ENCODE peak calls at places on chromosomes 2 and 18, in ten cellular contexts. W, D, B, U, H, S, M, Z, R and O are unnamed samples.

GRCh38 chr2:7753777-7754176 is 836.6 kb downstream of the RNF144A start:
- DNase-seq in W (no peak), D (no peak), B (no peak), U (no peak), H (no peak), S (no peak), M (no peak), Z (no peak), R (no peak), O (no peak)

GRCh38 chr2:200172944-200173481 is 133.5 kb upstream of the SPATS2L start:
- DNase-seq in W (no peak), D (no peak), B (peak), U (no peak), H (no peak), S (no peak), M (no peak), Z (no peak), R (no peak), O (no peak)

GRCh38 chr18:55265916-55266488 is 306.7 kb upstream of the CCDC68 start:
- DNase-seq in W (peak), D (no peak), B (peak), U (no peak), H (no peak), S (peak), M (no peak), Z (no peak), R (no peak), O (no peak)

GRCh38 chr18:58080516-58080915 is 36.5 kb downstream of the NEDD4L start:
- DNase-seq in W (no peak), D (no peak), B (no peak), U (no peak), H (no peak), S (peak), M (no peak), Z (no peak), R (no peak), O (no peak)

GRCh38 chr2:156841321-156841720 is 405.1 kb downstream of the GPD2 start:
- DNase-seq in W (no peak), D (no peak), B (no peak), U (no peak), H (no peak), S (no peak), M (no peak), Z (no peak), R (no peak), O (no peak)

GRCh38 chr2:135773917-135774316 is 32.3 kb downstream of the UBXN4 start:
- DNase-seq in W (peak), D (no peak), B (no peak), U (no peak), H (no peak), S (peak), M (no peak), Z (peak), R (no peak), O (no peak)

GRCh38 chr2:54589340-54590215 is 133.5 kb downstream of the SPTBN1 start:
- DNase-seq in W (peak), D (no peak), B (peak), U (peak), H (no peak), S (peak), M (no peak), Z (no peak), R (peak), O (no peak)

GRCh38 chr2:866009-866680 is 84.5 kb upstream of the SNTG2 start:
- DNase-seq in W (no peak), D (no peak), B (no peak), U (no peak), H (peak), S (no peak), M (no peak), Z (no peak), R (peak), O (no peak)

GRCh38 chr18:80159713-80160636 is 50.9 kb downstream of the ADNP2 start:
- DNase-seq in W (no peak), D (no peak), B (no peak), U (no peak), H (no peak), S (no peak), M (no peak), Z (no peak), R (no peak), O (no peak)

GRCh38 chr2:67456441-67456840 is 59.3 kb downstream of the ETAA1 start:
- DNase-seq in W (no peak), D (no peak), B (peak), U (no peak), H (no peak), S (no peak), M (no peak), Z (no peak), R (no peak), O (no peak)

GRCh38 chr2:88265352-88265960 is 95.3 kb downstream of the THNSL2 start:
- DNase-seq in W (peak), D (no peak), B (peak), U (no peak), H (no peak), S (peak), M (no peak), Z (peak), R (peak), O (no peak)

GRCh38 chr2:47037678-47038077 is 117.4 kb downstream of the STPG4 start:
- DNase-seq in W (no peak), D (no peak), B (peak), U (no peak), H (no peak), S (no peak), M (no peak), Z (no peak), R (no peak), O (no peak)

GRCh38 chr2:167832840-167833239 is 414.6 kb downstream of the STK39 start:
- DNase-seq in W (no peak), D (no peak), B (no peak), U (no peak), H (no peak), S (no peak), M (no peak), Z (no peak), R (no peak), O (no peak)

GRCh38 chr2:106996136-106996769 is 110.3 kb upstream of the ST6GAL2 start:
- DNase-seq in W (no peak), D (no peak), B (peak), U (no peak), H (no peak), S (no peak), M (no peak), Z (no peak), R (peak), O (no peak)

GRCh38 chr18:21242141-21243040 is at the start of gene GREB1L:
- DNase-seq in W (peak), D (peak), B (peak), U (peak), H (peak), S (peak), M (no peak), Z (peak), R (peak), O (peak)

GRCh38 chr2:239027431-239028252 is 179.8 kb downstream of the TWIST2 start:
- DNase-seq in W (no peak), D (peak), B (no peak), U (no peak), H (no peak), S (no peak), M (no peak), Z (no peak), R (no peak), O (no peak)

GRCh38 chr2:137467246-137467862 is 496.9 kb upstream of the HNMT start:
- DNase-seq in W (peak), D (no peak), B (peak), U (no peak), H (peak), S (peak), M (no peak), Z (peak), R (peak), O (peak)

GRCh38 chr2:197360744-197361156 is 50.2 kb upstream of the ANKRD44 start:
- DNase-seq in W (peak), D (no peak), B (no peak), U (no peak), H (no peak), S (peak), M (no peak), Z (no peak), R (no peak), O (no peak)

GRCh38 chr18:6734746-6735430 is 5.4 kb downstream of the ARHGAP28 start:
- DNase-seq in W (no peak), D (no peak), B (no peak), U (no peak), H (no peak), S (no peak), M (no peak), Z (no peak), R (no peak), O (no peak)

GRCh38 chr2:106053581-106053980 is 140.5 kb downstream of the UXS1 start:
- DNase-seq in W (no peak), D (no peak), B (no peak), U (no peak), H (no peak), S (no peak), M (no peak), Z (no peak), R (no peak), O (no peak)

GRCh38 chr18:74784791-74785190 is 187.1 kb downstream of the ZNF407 start:
- DNase-seq in W (no peak), D (no peak), B (no peak), U (no peak), H (no peak), S (no peak), M (no peak), Z (no peak), R (no peak), O (no peak)

GRCh38 chr2:149064365-149064841 is 25.9 kb downstream of the LYPD6B start:
- DNase-seq in W (no peak), D (peak), B (no peak), U (no peak), H (no peak), S (peak), M (no peak), Z (no peak), R (no peak), O (no peak)

GRCh38 chr2:68912732-68913131 is 40.0 kb downstream of the GKN2 start:
- DNase-seq in W (no peak), D (no peak), B (no peak), U (no peak), H (no peak), S (no peak), M (peak), Z (no peak), R (no peak), O (no peak)

GRCh38 chr2:143575340-143575739 is 446.1 kb downstream of the ARHGAP15 start:
- DNase-seq in W (peak), D (no peak), B (peak), U (no peak), H (peak), S (peak), M (no peak), Z (no peak), R (no peak), O (no peak)

GRCh38 chr18:37457337-37457736 is 108.3 kb downstream of the CELF4 start:
- DNase-seq in W (no peak), D (no peak), B (no peak), U (no peak), H (no peak), S (no peak), M (no peak), Z (no peak), R (no peak), O (no peak)

GRCh38 chr2:187486241-187486640 is 38.2 kb upstream of the CALCRL start:
- DNase-seq in W (no peak), D (no peak), B (no peak), U (no peak), H (no peak), S (no peak), M (no peak), Z (no peak), R (no peak), O (no peak)

GRCh38 chr2:127039387-127040031 is 67.4 kb downstream of the BIN1 start:
- DNase-seq in W (no peak), D (no peak), B (no peak), U (peak), H (no peak), S (no peak), M (no peak), Z (no peak), R (no peak), O (no peak)

GRCh38 chr2:75311993-75312392 is 112.7 kb upstream of the TACR1 start:
- DNase-seq in W (no peak), D (no peak), B (no peak), U (no peak), H (peak), S (no peak), M (no peak), Z (no peak), R (no peak), O (no peak)
- TF ChIP-seq CTCF in W (peak), D (no peak), B (peak), U (no peak), H (peak), S (no peak), M (no peak), Z (no peak), R (no peak), O (peak)

GRCh38 chr2:21411796-21412195 is 288.0 kb downstream of the TDRD15 start:
- DNase-seq in W (no peak), D (no peak), B (no peak), U (no peak), H (no peak), S (no peak), M (no peak), Z (no peak), R (no peak), O (no peak)

GRCh38 chr2:21418456-21418855 is 294.7 kb downstream of the TDRD15 start:
- DNase-seq in W (no peak), D (no peak), B (no peak), U (no peak), H (no peak), S (no peak), M (no peak), Z (no peak), R (no peak), O (no peak)

GRCh38 chr2:21415234-21415633 is 291.5 kb downstream of the TDRD15 start:
- DNase-seq in W (no peak), D (no peak), B (no peak), U (no peak), H (peak), S (no peak), M (no peak), Z (no peak), R (no peak), O (no peak)

DNA sequence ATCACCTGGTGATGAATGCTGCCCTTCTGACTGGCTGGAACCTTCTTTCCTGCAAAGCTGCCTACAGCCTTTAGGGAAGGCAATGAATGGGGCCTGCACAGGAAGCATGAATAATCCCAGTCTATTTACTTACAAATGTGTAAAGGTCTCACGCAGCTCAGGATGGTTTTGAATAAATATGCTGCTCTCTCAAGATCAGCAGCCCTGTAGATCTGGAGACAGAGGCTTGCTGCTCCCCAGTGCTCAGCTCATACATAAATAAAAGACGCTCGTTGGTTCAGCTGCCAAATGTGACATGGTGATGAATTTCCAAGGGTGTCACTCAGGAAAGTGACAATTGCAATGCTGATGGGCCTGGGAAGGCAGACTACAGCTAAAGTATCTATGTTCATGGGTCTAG is 289.3 kb downstream of the TDRD15 start:
- DNase-seq in W (no peak), D (no peak), B (no peak), U (no peak), H (no peak), S (no peak), M (no peak), Z (no peak), R (no peak), O (no peak)
- TF ChIP-seq CTCF in W (no peak), D (no peak), B (no peak), U (no peak), H (no peak), S (no peak), M (no peak), Z (no peak), R (no peak), O (no peak)

DNA sequence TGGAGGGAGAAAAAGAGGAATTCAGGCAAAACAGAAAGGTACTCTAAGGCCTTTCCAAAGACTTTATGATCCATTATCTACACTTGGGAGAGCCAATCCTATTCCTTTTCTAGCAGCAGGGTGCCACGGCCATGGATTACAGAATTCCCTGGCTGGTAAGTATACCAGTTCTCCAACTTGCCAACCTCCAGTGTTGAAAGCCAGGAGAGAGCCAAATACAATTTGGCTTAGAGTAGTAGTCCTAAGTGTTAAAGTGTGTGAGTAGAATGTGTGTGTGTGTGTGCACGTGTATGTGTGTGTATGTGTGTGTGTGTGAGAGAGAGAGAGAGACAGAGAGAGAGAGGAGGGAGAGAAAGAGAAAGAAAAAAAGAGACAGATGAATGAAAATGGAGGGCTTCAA is 43.3 kb downstream of the WDPCP start:
- DNase-seq in W (no peak), D (no peak), B (no peak), U (no peak), H (no peak), S (no peak), M (no peak), Z (no peak), R (peak), O (no peak)
- TF ChIP-seq CTCF in W (no peak), D (no peak), B (no peak), U (no peak), H (no peak), S (no peak), M (no peak), Z (no peak), R (no peak), O (no peak)

DNA sequence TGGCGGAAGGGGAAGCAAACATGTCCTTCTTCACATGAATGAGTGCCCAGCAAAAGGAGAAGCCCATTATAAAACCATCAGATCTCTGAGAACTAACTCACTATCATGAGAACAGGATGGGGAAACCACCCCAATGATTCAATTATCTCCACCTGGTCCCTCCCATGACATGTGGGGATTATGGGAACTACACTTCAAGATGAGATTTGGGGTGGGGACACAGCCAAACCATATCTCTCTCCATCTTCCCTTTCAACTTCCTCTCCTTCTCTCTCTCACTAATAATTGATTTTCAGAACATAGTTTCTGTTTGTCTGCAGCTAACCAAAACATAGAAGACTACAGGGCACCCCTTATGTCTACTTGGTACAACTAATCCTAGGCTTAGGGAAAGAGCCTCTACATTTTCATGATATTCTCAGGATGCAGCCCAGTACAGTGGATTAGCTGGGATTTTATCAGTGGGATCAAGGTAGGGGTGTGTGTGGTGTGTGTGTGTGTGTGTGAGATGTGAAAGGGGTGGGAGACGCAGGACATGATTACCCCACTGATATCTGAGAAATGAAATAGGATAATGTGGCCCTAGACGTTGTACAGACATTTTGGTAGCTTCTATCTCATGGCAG is 2.8 kb upstream of the ATF2 start:
- DNase-seq in W (no peak), D (no peak), B (no peak), U (no peak), H (no peak), S (peak), M (no peak), Z (no peak), R (no peak), O (no peak)
- TF ChIP-seq CTCF in W (no peak), D (no peak), B (no peak), U (no peak), H (no peak), S (no peak), M (no peak), Z (no peak), R (no peak), O (no peak)

DNA sequence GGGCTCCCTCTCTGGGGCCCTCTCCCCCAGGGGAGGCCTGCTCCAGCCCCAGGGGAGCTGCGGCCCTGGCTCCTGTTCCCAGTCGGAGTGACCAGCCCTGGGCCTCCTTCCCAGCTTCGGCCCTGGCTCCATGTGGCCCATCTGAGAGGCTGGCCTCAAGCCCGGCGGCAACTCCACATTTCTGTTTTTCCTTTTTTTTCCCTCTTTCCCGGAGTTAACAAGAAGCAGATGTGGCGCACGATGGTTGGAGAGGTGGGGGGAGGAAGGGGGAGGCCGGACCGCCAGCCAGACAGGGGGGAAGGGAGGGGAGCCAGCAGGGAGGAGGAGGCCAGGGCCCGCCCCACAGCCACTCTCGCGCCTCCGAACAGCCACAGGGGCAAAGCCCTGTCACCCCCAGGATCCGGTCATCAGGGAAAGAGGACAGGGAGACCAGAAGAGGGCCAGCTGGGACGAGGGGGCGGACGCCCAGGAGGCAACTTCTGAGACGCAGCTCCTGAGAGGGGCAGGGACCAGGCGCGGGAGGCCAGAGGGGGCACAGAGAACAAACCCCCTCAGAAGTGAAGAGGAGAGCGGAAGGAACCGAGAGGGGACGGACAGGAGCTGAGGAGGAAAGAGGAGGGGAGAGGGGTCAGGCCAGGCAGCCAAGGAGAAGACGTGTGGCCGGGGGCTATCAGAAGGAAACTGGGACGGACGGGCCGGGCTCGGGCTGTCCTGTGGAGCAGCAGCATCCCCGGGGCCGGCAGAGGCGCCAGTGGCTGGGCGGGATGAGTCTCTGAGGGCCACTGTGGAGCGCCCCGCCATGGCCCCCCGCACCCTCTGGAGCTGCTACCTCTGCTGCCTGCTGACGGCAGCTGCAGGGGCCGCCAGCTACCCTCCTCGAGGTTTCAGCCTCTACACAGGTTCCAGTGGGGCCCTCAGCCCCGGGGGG is at the start of gene EMILIN1:
- DNase-seq in W (no peak), D (no peak), B (no peak), U (peak), H (no peak), S (no peak), M (no peak), Z (no peak), R (peak), O (no peak)
- TF ChIP-seq CTCF in W (no peak), D (no peak), B (no peak), U (no peak), H (no peak), S (no peak), M (no peak), Z (no peak), R (no peak), O (no peak)